ENCODE peak calls at places on chromosomes 16 and 17, in seven cellular contexts. N, T, U, R, E, B and I are unnamed samples.

GRCh38 chr16:86227801-86228200 is 282.5 kb upstream of the FOXF1 start:
- DNase-seq in N (no peak), T (no peak), U (no peak), R (no peak), E (no peak), B (no peak), I (no peak)

GRCh38 chr17:80992077-80992947 is 671 bp downstream of the CHMP6 start:
- DNase-seq in N (peak), T (no peak), U (no peak), R (no peak), E (no peak), B (no peak), I (no peak)

GRCh38 chr16:48950184-48950583 is 331.5 kb downstream of the CBLN1 start:
- DNase-seq in N (no peak), T (no peak), U (no peak), R (no peak), E (no peak), B (no peak), I (no peak)

GRCh38 chr17:30590086-30590485 is 112.9 kb downstream of the GOSR1 start:
- DNase-seq in N (no peak), T (no peak), U (no peak), R (no peak), E (no peak), B (no peak), I (no peak)

GRCh38 chr17:6524520-6524919 is 31.8 kb downstream of the PITPNM3 start:
- DNase-seq in N (no peak), T (no peak), U (no peak), R (no peak), E (no peak), B (no peak), I (no peak)

GRCh38 chr17:62965649-62966425 is at the start of gene TANC2:
- DNase-seq in N (peak), T (no peak), U (peak), R (peak), E (peak), B (peak), I (peak)

GRCh38 chr17:8518346-8518745 is 82.7 kb downstream of the NDEL1 start:
- DNase-seq in N (no peak), T (no peak), U (no peak), R (no peak), E (no peak), B (no peak), I (no peak)

GRCh38 chr16:87702325-87702811 is 63.4 kb downstream of the KLHDC4 start:
- DNase-seq in N (peak), T (no peak), U (peak), R (no peak), E (no peak), B (peak), I (peak)

GRCh38 chr17:21119247-21119944 is 7.4 kb upstream of the DHRS7B start:
- DNase-seq in N (peak), T (no peak), U (peak), R (peak), E (peak), B (peak), I (peak)

GRCh38 chr17:49875690-49876089 is 27.8 kb upstream of the TAC4 start:
- DNase-seq in N (peak), T (no peak), U (no peak), R (no peak), E (no peak), B (no peak), I (no peak)

GRCh38 chr17:43475494-43476089 is 8.2 kb upstream of the DHX8 start:
- DNase-seq in N (no peak), T (no peak), U (no peak), R (no peak), E (no peak), B (no peak), I (no peak)

GRCh38 chr16:65834680-65835079 is 531.8 kb upstream of the CDH5 start:
- DNase-seq in N (no peak), T (no peak), U (no peak), R (no peak), E (no peak), B (no peak), I (no peak)

GRCh38 chr17:8153957-8154607 is 1.9 kb upstream of the PER1 start:
- DNase-seq in N (peak), T (peak), U (peak), R (peak), E (peak), B (peak), I (no peak)

GRCh38 chr16:2179107-2179501 is 17.3 kb downstream of the CASKIN1 start:
- DNase-seq in N (no peak), T (no peak), U (no peak), R (no peak), E (no peak), B (no peak), I (no peak)

GRCh38 chr16:67215690-67216089 is 11.2 kb upstream of the TMEM208 start:
- DNase-seq in N (no peak), T (no peak), U (no peak), R (no peak), E (no peak), B (no peak), I (no peak)

GRCh38 chr17:44967907-44968224 is 237 bp downstream of the C1QL1 start:
- DNase-seq in N (no peak), T (no peak), U (no peak), R (no peak), E (no peak), B (no peak), I (no peak)

GRCh38 chr16:83113317-83113716 is 486.5 kb downstream of the CDH13 start:
- DNase-seq in N (peak), T (no peak), U (no peak), R (peak), E (no peak), B (no peak), I (no peak)

GRCh38 chr17:12509836-12510235 is 155.9 kb upstream of the MYOCD start:
- DNase-seq in N (no peak), T (no peak), U (no peak), R (no peak), E (no peak), B (no peak), I (no peak)

GRCh38 chr16:48358419-48358818 is 26.8 kb downstream of the SIAH1 start:
- DNase-seq in N (no peak), T (no peak), U (no peak), R (no peak), E (no peak), B (no peak), I (no peak)

GRCh38 chr17:55167024-55167721 is 97.6 kb upstream of the HLF start:
- DNase-seq in N (no peak), T (no peak), U (no peak), R (no peak), E (no peak), B (no peak), I (no peak)

GRCh38 chr16:73214825-73215481 is 167.0 kb upstream of the ZFHX3 start:
- DNase-seq in N (no peak), T (peak), U (no peak), R (no peak), E (no peak), B (no peak), I (no peak)

GRCh38 chr17:39563476-39563875 is 44.2 kb downstream of the NEUROD2 start:
- DNase-seq in N (peak), T (peak), U (no peak), R (peak), E (no peak), B (no peak), I (no peak)

GRCh38 chr17:18258356-18259038 is at the start of gene FLII:
- DNase-seq in N (peak), T (no peak), U (peak), R (peak), E (no peak), B (no peak), I (no peak)

GRCh38 chr17:56110463-56111138 is 42.7 kb upstream of the ANKFN1 start:
- DNase-seq in N (no peak), T (no peak), U (no peak), R (peak), E (no peak), B (no peak), I (no peak)

GRCh38 chr17:82687375-82687861 is 11.1 kb downstream of the RAB40B start:
- DNase-seq in N (no peak), T (no peak), U (no peak), R (no peak), E (no peak), B (no peak), I (no peak)

GRCh38 chr17:82527893-82528292 is 8.4 kb downstream of the FOXK2 start:
- DNase-seq in N (no peak), T (no peak), U (no peak), R (no peak), E (no peak), B (no peak), I (no peak)

GRCh38 chr17:7213895-7214299 is 5.7 kb downstream of the DLG4 start:
- DNase-seq in N (peak), T (peak), U (peak), R (peak), E (peak), B (peak), I (no peak)

GRCh38 chr17:7398612-7399011 is 4.3 kb upstream of the PLSCR3 start:
- DNase-seq in N (no peak), T (no peak), U (no peak), R (no peak), E (no peak), B (no peak), I (no peak)

GRCh38 chr17:298791-299450 is 53.7 kb downstream of the RPH3AL start:
- DNase-seq in N (no peak), T (no peak), U (no peak), R (no peak), E (no peak), B (no peak), I (no peak)

GRCh38 chr17:2406271-2406902 is 5.5 kb upstream of the MNT start:
- DNase-seq in N (peak), T (no peak), U (no peak), R (no peak), E (no peak), B (no peak), I (no peak)

GRCh38 chr17:69414408-69415274 is at the start of gene MAP2K6:
- DNase-seq in N (peak), T (peak), U (peak), R (peak), E (peak), B (peak), I (peak)

GRCh38 chr17:67487506-67487905 is 110.4 kb downstream of the PITPNC1 start:
- DNase-seq in N (no peak), T (no peak), U (no peak), R (no peak), E (no peak), B (no peak), I (no peak)

GRCh38 chr16:68229431-68230175 is 6.3 kb downstream of the ESRP2 start:
- DNase-seq in N (peak), T (no peak), U (peak), R (peak), E (peak), B (no peak), I (peak)

GRCh38 chr17:40551874-40552768 is 13.2 kb downstream of the CCR7 start:
- DNase-seq in N (no peak), T (no peak), U (no peak), R (peak), E (no peak), B (no peak), I (no peak)